ENCODE peak calls at places on chromosomes 7 and 10, in five cellular contexts. L is Daoy; I is GM10248; S is endodermal cell; K is stimulated activated CD4-positive, alpha-beta T cell treated with anti-CD3 and anti-CD28 coated beads, TNF-alpha, amount 100 ng/mL, for 1 hour. N is an unnamed sample.

GRCh38 chr10:104242545-104242944 is 10.4 kb upstream of the CFAP43 start:
- DNase-seq in L (no peak), I (no peak), S (no peak), K (no peak), N (no peak)

GRCh38 chr7:150317748-150318444 is 5.3 kb upstream of the LRRC61 start:
- DNase-seq in L (peak), I (no peak), S (peak), K (no peak), N (no peak)

GRCh38 chr10:97718659-97719142 is 5.2 kb downstream of the MARVELD1 start:
- DNase-seq in L (no peak), I (no peak), S (no peak), K (no peak), N (no peak)

GRCh38 chr7:157529768-157530560 is 193.2 kb downstream of the DNAJB6 start:
- DNase-seq in L (no peak), I (no peak), S (peak), K (no peak), N (no peak)

GRCh38 chr7:24917510-24918239 is 62.3 kb downstream of the OSBPL3 start:
- DNase-seq in L (no peak), I (no peak), S (no peak), K (no peak), N (peak)

GRCh38 chr7:123070702-123071286 is 75.3 kb upstream of the TAS2R16 start:
- DNase-seq in L (peak), I (peak), S (peak), K (no peak), N (no peak)

GRCh38 chr10:12835709-12836108 is 165.8 kb downstream of the CCDC3 start:
- DNase-seq in L (peak), I (no peak), S (no peak), K (no peak), N (no peak)

GRCh38 chr7:155358948-155359712 is 61.5 kb downstream of the INSIG1 start:
- DNase-seq in L (no peak), I (no peak), S (peak), K (no peak), N (no peak)

GRCh38 chr7:99393363-99394187 is 14.8 kb downstream of the PDAP1 start:
- DNase-seq in L (no peak), I (no peak), S (no peak), K (no peak), N (no peak)

GRCh38 chr7:138981332-138982203 is at the start of gene KIAA1549:
- DNase-seq in L (peak), I (peak), S (peak), K (peak), N (peak)

GRCh38 chr10:110408203-110408871 is 89.4 kb upstream of the DUSP5 start:
- DNase-seq in L (peak), I (no peak), S (peak), K (no peak), N (no peak)

GRCh38 chr7:27046854-27047549 is 48.8 kb downstream of the HOXA1 start:
- DNase-seq in L (peak), I (no peak), S (no peak), K (no peak), N (no peak)

GRCh38 chr10:131858118-131858515 is 42.7 kb upstream of the PPP2R2D start:
- DNase-seq in L (no peak), I (no peak), S (peak), K (no peak), N (no peak)

GRCh38 chr10:80075781-80076180 is 2.7 kb upstream of the TMEM254 start:
- DNase-seq in L (no peak), I (no peak), S (no peak), K (no peak), N (no peak)

GRCh38 chr10:91953600-91954140 is 30.1 kb downstream of the BTAF1 start:
- DNase-seq in L (no peak), I (no peak), S (no peak), K (no peak), N (no peak)